ENCODE peak calls at places on chromosome 10, in ten cellular contexts. One of them, this sample, is unnamed.

GRCh38 chr10:124975977-124976514 is 34.1 kb downstream of the ZRANB1 start:
- DNase-seq in suprapubic skin: no peak
- DNase-seq in adrenal gland: no peak
- DNase-seq in spleen: no peak
- DNase-seq in right lobe of liver: no peak
- DNase-seq in thyroid gland: no peak
- DNase-seq in body of pancreas: no peak
- DNase-seq in left ventricle myocardium inferior: no peak
- DNase-seq in hepatocyte: no peak
- DNase-seq in lung: no peak
- DNase-seq in this sample: peak; percentile 29

GRCh38 chr10:35259769-35260397 is 76.4 kb upstream of the CCNY start:
- DNase-seq in suprapubic skin: no peak
- DNase-seq in adrenal gland: no peak
- DNase-seq in spleen: no peak
- DNase-seq in right lobe of liver: no peak
- DNase-seq in thyroid gland: no peak
- DNase-seq in body of pancreas: no peak
- DNase-seq in left ventricle myocardium inferior: no peak
- DNase-seq in hepatocyte: peak; percentile 32
- DNase-seq in lung: no peak
- DNase-seq in this sample: peak; percentile 79

GRCh38 chr10:12890958-12891357 is 110.6 kb downstream of the CCDC3 start:
- DNase-seq in suprapubic skin: no peak
- DNase-seq in adrenal gland: no peak
- DNase-seq in spleen: no peak
- DNase-seq in right lobe of liver: no peak
- DNase-seq in thyroid gland: no peak
- DNase-seq in body of pancreas: no peak
- DNase-seq in left ventricle myocardium inferior: no peak
- DNase-seq in hepatocyte: no peak
- DNase-seq in lung: no peak
- DNase-seq in this sample: no peak

GRCh38 chr10:6445671-6446278 is 134.3 kb downstream of the PRKCQ start:
- DNase-seq in suprapubic skin: no peak
- DNase-seq in adrenal gland: peak; percentile 34
- DNase-seq in spleen: peak; percentile 79
- DNase-seq in right lobe of liver: peak; percentile 41
- DNase-seq in thyroid gland: peak; percentile 41
- DNase-seq in body of pancreas: no peak
- DNase-seq in left ventricle myocardium inferior: peak; percentile 25
- DNase-seq in hepatocyte: peak; percentile 35
- DNase-seq in lung: peak; percentile 34
- DNase-seq in this sample: peak; percentile 33

GRCh38 chr10:122222638-122223037 is 48.5 kb upstream of the BTBD16 start:
- DNase-seq in suprapubic skin: no peak
- DNase-seq in adrenal gland: no peak
- DNase-seq in spleen: no peak
- DNase-seq in right lobe of liver: no peak
- DNase-seq in thyroid gland: no peak
- DNase-seq in body of pancreas: no peak
- DNase-seq in left ventricle myocardium inferior: no peak
- DNase-seq in hepatocyte: no peak
- DNase-seq in lung: no peak
- DNase-seq in this sample: no peak

GRCh38 chr10:22333667-22334282 is 11.5 kb upstream of the SPAG6 start:
- DNase-seq in suprapubic skin: no peak
- DNase-seq in adrenal gland: no peak
- DNase-seq in spleen: peak; percentile 75
- DNase-seq in right lobe of liver: no peak
- DNase-seq in thyroid gland: no peak
- DNase-seq in body of pancreas: no peak
- DNase-seq in left ventricle myocardium inferior: no peak
- DNase-seq in hepatocyte: no peak
- DNase-seq in lung: no peak
- DNase-seq in this sample: no peak

GRCh38 chr10:83536426-83536825 is 602.9 kb upstream of the GHITM start:
- DNase-seq in suprapubic skin: no peak
- DNase-seq in adrenal gland: no peak
- DNase-seq in spleen: no peak
- DNase-seq in right lobe of liver: no peak
- DNase-seq in thyroid gland: no peak
- DNase-seq in body of pancreas: no peak
- DNase-seq in left ventricle myocardium inferior: no peak
- DNase-seq in hepatocyte: no peak
- DNase-seq in lung: no peak
- DNase-seq in this sample: no peak

GRCh38 chr10:124616040-124616835 is 127.9 kb downstream of the FAM53B start:
- DNase-seq in suprapubic skin: no peak
- DNase-seq in adrenal gland: no peak
- DNase-seq in spleen: no peak
- DNase-seq in right lobe of liver: no peak
- DNase-seq in thyroid gland: no peak
- DNase-seq in body of pancreas: no peak
- DNase-seq in left ventricle myocardium inferior: no peak
- DNase-seq in hepatocyte: no peak
- DNase-seq in lung: no peak
- DNase-seq in this sample: no peak

GRCh38 chr10:28738200-28738599 is 60.9 kb downstream of the BAMBI start:
- DNase-seq in suprapubic skin: no peak
- DNase-seq in adrenal gland: no peak
- DNase-seq in spleen: no peak
- DNase-seq in right lobe of liver: no peak
- DNase-seq in thyroid gland: no peak
- DNase-seq in body of pancreas: no peak
- DNase-seq in left ventricle myocardium inferior: no peak
- DNase-seq in hepatocyte: no peak
- DNase-seq in lung: no peak
- DNase-seq in this sample: no peak

GRCh38 chr10:49268185-49268584 is 30.8 kb upstream of the C10orf71 start:
- DNase-seq in suprapubic skin: no peak
- DNase-seq in adrenal gland: no peak
- DNase-seq in spleen: no peak
- DNase-seq in right lobe of liver: no peak
- DNase-seq in thyroid gland: no peak
- DNase-seq in body of pancreas: no peak
- DNase-seq in left ventricle myocardium inferior: no peak
- DNase-seq in hepatocyte: no peak
- DNase-seq in lung: no peak
- DNase-seq in this sample: no peak

DNA sequence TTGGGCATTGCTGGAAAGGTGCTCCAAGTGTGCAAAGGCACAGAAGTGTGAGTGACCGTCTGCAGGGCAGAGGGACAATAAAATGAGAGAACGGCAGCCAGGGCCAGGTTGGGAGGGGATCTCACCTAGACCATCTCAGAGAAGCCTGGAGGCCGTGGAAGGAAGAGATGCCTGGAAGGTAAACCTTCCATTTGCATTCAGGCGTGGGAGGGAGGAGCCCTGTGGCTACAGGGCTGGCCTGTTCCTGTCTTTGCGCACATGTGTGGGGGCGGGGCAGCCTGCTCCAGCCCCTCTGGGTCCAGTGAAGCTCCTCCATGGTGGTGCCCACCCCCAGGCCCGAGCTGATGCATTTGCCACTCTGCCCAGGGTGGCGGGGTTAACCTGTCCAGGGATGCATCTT is 473.6 kb upstream of the MGMT start:
- DNase-seq in suprapubic skin: no peak
- DNase-seq in adrenal gland: no peak
- DNase-seq in spleen: no peak
- DNase-seq in right lobe of liver: no peak
- DNase-seq in thyroid gland: no peak
- DNase-seq in body of pancreas: no peak
- DNase-seq in left ventricle myocardium inferior: no peak
- DNase-seq in hepatocyte: no peak
- DNase-seq in lung: no peak
- DNase-seq in this sample: no peak
- H3K9me3 ChIP-seq in suprapubic skin: no peaks in the 10 kb centered on the region
- H3K9me3 ChIP-seq in adrenal gland: no peaks in the 10 kb centered on the region
- H3K9me3 ChIP-seq in spleen: no peaks in the 10 kb centered on the region
- H3K9me3 ChIP-seq in right lobe of liver: no peaks in the 10 kb centered on the region
- H3K9me3 ChIP-seq in thyroid gland: no peaks in the 10 kb centered on the region
- H3K9me3 ChIP-seq in body of pancreas: no peaks in the 10 kb centered on the region
- H3K9me3 ChIP-seq in left ventricle myocardium inferior: no peaks in the 10 kb centered on the region
- H3K9me3 ChIP-seq in hepatocyte: no peaks in the 10 kb centered on the region
- H3K9me3 ChIP-seq in lung: no peaks in the 10 kb centered on the region
- H3K9me3 ChIP-seq in this sample: no peaks in the 10 kb centered on the region

GRCh38 chr10:109922976-109923921 is at the start of gene XPNPEP1:
- DNase-seq in suprapubic skin: peak; percentile 90
- DNase-seq in adrenal gland: peak; percentile 92
- DNase-seq in spleen: peak; percentile 97
- DNase-seq in right lobe of liver: peak; percentile 93
- DNase-seq in thyroid gland: peak; percentile 91
- DNase-seq in body of pancreas: peak; percentile 90
- DNase-seq in left ventricle myocardium inferior: peak; percentile 90
- DNase-seq in hepatocyte: peak; percentile 95
- DNase-seq in lung: peak; percentile 86
- DNase-seq in this sample: peak; percentile 91
- TF ChIP-seq CTCF in suprapubic skin: no peak
- TF ChIP-seq CTCF in adrenal gland: no peak
- TF ChIP-seq CTCF in spleen: no peak
- TF ChIP-seq CTCF in right lobe of liver: no peak
- TF ChIP-seq CTCF in thyroid gland: no peak
- TF ChIP-seq CTCF in body of pancreas: no peak
- TF ChIP-seq CTCF in left ventricle myocardium inferior: no peak
- TF ChIP-seq CTCF in hepatocyte: no peak
- TF ChIP-seq CTCF in lung: no peak
- TF ChIP-seq CTCF in this sample: no peak

GRCh38 chr10:42596196-42596595 is 42.2 kb downstream of the ZNF33B start:
- DNase-seq in suprapubic skin: no peak
- DNase-seq in adrenal gland: no peak
- DNase-seq in spleen: no peak
- DNase-seq in right lobe of liver: no peak
- DNase-seq in thyroid gland: no peak
- DNase-seq in body of pancreas: no peak
- DNase-seq in left ventricle myocardium inferior: no peak
- DNase-seq in hepatocyte: no peak
- DNase-seq in lung: no peak
- DNase-seq in this sample: no peak

GRCh38 chr10:42593284-42593683 is 45.1 kb downstream of the ZNF33B start:
- DNase-seq in suprapubic skin: no peak
- DNase-seq in adrenal gland: no peak
- DNase-seq in spleen: no peak
- DNase-seq in right lobe of liver: no peak
- DNase-seq in thyroid gland: no peak
- DNase-seq in body of pancreas: no peak
- DNase-seq in left ventricle myocardium inferior: no peak
- DNase-seq in hepatocyte: no peak
- DNase-seq in lung: no peak
- DNase-seq in this sample: no peak

GRCh38 chr10:42598249-42598873 is 40.0 kb downstream of the ZNF33B start:
- DNase-seq in suprapubic skin: no peak
- DNase-seq in adrenal gland: no peak
- DNase-seq in spleen: no peak
- DNase-seq in right lobe of liver: no peak
- DNase-seq in thyroid gland: no peak
- DNase-seq in body of pancreas: no peak
- DNase-seq in left ventricle myocardium inferior: no peak
- DNase-seq in hepatocyte: no peak
- DNase-seq in lung: no peak
- DNase-seq in this sample: no peak

GRCh38 chr10:42594246-42594650 is 44.1 kb downstream of the ZNF33B start:
- DNase-seq in suprapubic skin: no peak
- DNase-seq in adrenal gland: no peak
- DNase-seq in spleen: no peak
- DNase-seq in right lobe of liver: no peak
- DNase-seq in thyroid gland: no peak
- DNase-seq in body of pancreas: no peak
- DNase-seq in left ventricle myocardium inferior: no peak
- DNase-seq in hepatocyte: no peak
- DNase-seq in lung: no peak
- DNase-seq in this sample: peak; percentile 91
- H3K9me3 ChIP-seq in suprapubic skin: peaks cover 32% of the 10 kb centered on the region
- H3K9me3 ChIP-seq in adrenal gland: no peaks in the 10 kb centered on the region
- H3K9me3 ChIP-seq in spleen: peaks cover 98% of the 10 kb centered on the region
- H3K9me3 ChIP-seq in right lobe of liver: peaks cover 3% of the 10 kb centered on the region
- H3K9me3 ChIP-seq in thyroid gland: no peaks in the 10 kb centered on the region
- H3K9me3 ChIP-seq in body of pancreas: peaks cover 26% of the 10 kb centered on the region
- H3K9me3 ChIP-seq in left ventricle myocardium inferior: peaks cover 60% of the 10 kb centered on the region
- H3K9me3 ChIP-seq in hepatocyte: peaks cover 57% of the 10 kb centered on the region
- H3K9me3 ChIP-seq in lung: peaks cover 12% of the 10 kb centered on the region
- H3K9me3 ChIP-seq in this sample: no peaks in the 10 kb centered on the region

GRCh38 chr10:36880898-36881297 is 244.5 kb upstream of the ANKRD30A start:
- DNase-seq in suprapubic skin: no peak
- DNase-seq in adrenal gland: no peak
- DNase-seq in spleen: no peak
- DNase-seq in right lobe of liver: no peak
- DNase-seq in thyroid gland: no peak
- DNase-seq in body of pancreas: no peak
- DNase-seq in left ventricle myocardium inferior: no peak
- DNase-seq in hepatocyte: peak; percentile 13
- DNase-seq in lung: no peak
- DNase-seq in this sample: peak; percentile 35
- TF ChIP-seq CTCF in suprapubic skin: no peak
- TF ChIP-seq CTCF in adrenal gland: peak; percentile 38
- TF ChIP-seq CTCF in spleen: no peak
- TF ChIP-seq CTCF in right lobe of liver: no peak
- TF ChIP-seq CTCF in thyroid gland: no peak
- TF ChIP-seq CTCF in body of pancreas: no peak
- TF ChIP-seq CTCF in left ventricle myocardium inferior: peak; percentile 62
- TF ChIP-seq CTCF in hepatocyte: peak; percentile 52
- TF ChIP-seq CTCF in lung: peak; percentile 3
- TF ChIP-seq CTCF in this sample: peak; percentile 52

GRCh38 chr10:112913661-112914287 is 36.3 kb upstream of the TCF7L2 start:
- DNase-seq in suprapubic skin: no peak
- DNase-seq in adrenal gland: no peak
- DNase-seq in spleen: no peak
- DNase-seq in right lobe of liver: no peak
- DNase-seq in thyroid gland: no peak
- DNase-seq in body of pancreas: no peak
- DNase-seq in left ventricle myocardium inferior: no peak
- DNase-seq in hepatocyte: no peak
- DNase-seq in lung: no peak
- DNase-seq in this sample: no peak
- H3K9me3 ChIP-seq in suprapubic skin: no peaks in the 10 kb centered on the region
- H3K9me3 ChIP-seq in adrenal gland: no peaks in the 10 kb centered on the region
- H3K9me3 ChIP-seq in spleen: no peaks in the 10 kb centered on the region
- H3K9me3 ChIP-seq in right lobe of liver: no peaks in the 10 kb centered on the region
- H3K9me3 ChIP-seq in thyroid gland: no peaks in the 10 kb centered on the region
- H3K9me3 ChIP-seq in body of pancreas: no peaks in the 10 kb centered on the region
- H3K9me3 ChIP-seq in left ventricle myocardium inferior: no peaks in the 10 kb centered on the region
- H3K9me3 ChIP-seq in hepatocyte: no peaks in the 10 kb centered on the region
- H3K9me3 ChIP-seq in lung: no peaks in the 10 kb centered on the region
- H3K9me3 ChIP-seq in this sample: no peaks in the 10 kb centered on the region

This sample was measured in cardiac muscle cell.